ENCODE peak calls at places on chromosomes 11 and 22, in four cellular contexts. L is psoas muscle, G is heart right ventricle, H is lung. Q is an unnamed sample.

GRCh38 chr22:37163618-37164534 is 14.2 kb upstream of the IL2RB start:
- DNase-seq in L (no peak), G (no peak), H (no peak), Q (no peak)

GRCh38 chr11:130451261-130452019 is 3.0 kb downstream of the ADAMTS15 start:
- DNase-seq in L (no peak), G (peak), H (no peak), Q (no peak)

GRCh38 chr11:11463397-11463796 is 110.3 kb upstream of the CSNK2A3 start:
- DNase-seq in L (no peak), G (no peak), H (no peak), Q (no peak)

GRCh38 chr11:68890490-68891231 is 13.0 kb downstream of the MRPL21 start:
- DNase-seq in L (peak), G (peak), H (peak), Q (no peak)

GRCh38 chr22:45757068-45757467 is 85.4 kb downstream of the ATXN10 start:
- DNase-seq in L (no peak), G (no peak), H (peak), Q (peak)

GRCh38 chr22:19743626-19744025 is 17.0 kb upstream of the TBX1 start:
- DNase-seq in L (no peak), G (no peak), H (no peak), Q (no peak)

GRCh38 chr22:30287626-30288413 is 1.5 kb downstream of the CASTOR1 start:
- DNase-seq in L (peak), G (peak), H (peak), Q (peak)

GRCh38 chr22:33886696-33887095 is 33.6 kb downstream of the LARGE1 start:
- DNase-seq in L (no peak), G (no peak), H (no peak), Q (no peak)

GRCh38 chr11:122872046-122872445 is 10.5 kb upstream of the JHY start:
- DNase-seq in L (no peak), G (no peak), H (no peak), Q (no peak)

GRCh38 chr11:44058275-44058674 is 7.8 kb upstream of the ACCS start:
- DNase-seq in L (no peak), G (no peak), H (no peak), Q (no peak)

DNA sequence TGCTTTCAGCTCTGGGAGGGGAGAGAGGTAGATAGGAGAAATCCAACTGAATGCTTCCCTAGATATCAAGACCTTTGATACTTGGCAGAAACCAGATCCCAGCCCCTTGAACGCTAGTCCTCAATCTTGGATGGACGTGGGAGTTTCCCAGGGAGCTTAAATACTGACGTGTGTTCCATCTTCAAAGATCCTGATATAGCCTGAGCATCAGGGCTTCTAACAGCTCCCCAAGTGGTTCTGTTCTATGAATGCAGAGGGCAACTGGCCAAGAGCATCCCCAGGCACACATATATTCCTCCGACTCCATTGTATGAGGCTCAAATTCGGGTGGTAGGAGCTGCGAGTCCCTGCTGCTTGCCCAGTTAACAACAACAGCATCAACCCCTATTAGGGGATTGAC is 8.7 kb upstream of the ACCS start:
- DNase-seq in L (no peak), G (no peak), H (no peak), Q (no peak)
- TF ChIP-seq CTCF in L (no peak), G (no peak), H (no peak), Q (no peak)

GRCh38 chr11:100863080-100863581 is 176.0 kb downstream of the ARHGAP42 start:
- DNase-seq in L (peak), G (no peak), H (no peak), Q (no peak)
- TF ChIP-seq CTCF in L (no peak), G (no peak), H (no peak), Q (no peak)

GRCh38 chr11:17595526-17596309 is 48.7 kb downstream of the OTOG start:
- DNase-seq in L (no peak), G (no peak), H (no peak), Q (no peak)

GRCh38 chr11:17594686-17595192 is 47.7 kb downstream of the OTOG start:
- DNase-seq in L (no peak), G (no peak), H (no peak), Q (peak)

GRCh38 chr11:17596310-17596669 is 49.2 kb downstream of the OTOG start:
- DNase-seq in L (no peak), G (no peak), H (no peak), Q (no peak)

GRCh38 chr11:17591293-17591692 is 44.2 kb downstream of the OTOG start:
- DNase-seq in L (no peak), G (no peak), H (no peak), Q (no peak)

DNA sequence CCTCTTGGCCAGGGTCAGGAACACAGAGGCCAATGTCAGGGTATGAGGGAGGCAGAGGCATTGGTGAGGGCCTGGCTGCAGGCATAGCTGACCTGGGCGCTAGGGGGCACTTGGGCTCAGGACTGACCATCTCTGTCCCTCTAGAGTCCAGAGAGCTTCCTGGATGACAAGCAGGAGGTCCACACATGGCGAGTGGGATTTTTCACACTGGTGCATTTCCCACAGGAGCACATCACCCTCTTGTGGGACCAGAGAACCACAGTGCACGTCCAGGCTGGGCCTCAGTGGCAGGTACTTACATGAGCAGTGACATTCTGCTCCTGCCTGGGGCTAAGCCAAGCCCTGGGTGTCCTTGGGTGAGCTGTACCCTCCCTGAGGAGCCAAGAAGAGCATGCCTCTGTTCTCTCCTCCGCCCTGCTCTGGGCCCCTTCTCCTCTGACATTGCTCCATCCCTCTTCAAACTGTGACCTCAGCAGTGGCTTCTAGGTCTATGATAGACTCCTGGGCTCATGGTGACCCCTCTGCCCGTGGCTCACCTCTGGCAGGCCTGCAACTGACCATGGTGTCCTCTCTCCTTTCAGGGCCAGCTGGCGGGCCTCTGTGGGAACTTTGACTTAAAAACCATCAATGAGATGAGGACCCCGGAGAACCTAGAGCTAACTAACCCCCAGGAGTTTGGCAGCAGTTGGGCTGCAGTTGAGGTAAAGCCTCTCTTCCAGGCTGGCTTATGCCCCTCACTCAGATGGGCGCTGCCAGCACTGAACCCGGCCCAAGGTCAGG is 46.6 kb downstream of the OTOG start:
- DNase-seq in L (no peak), G (no peak), H (no peak), Q (peak)
- TF ChIP-seq CTCF in L (no peak), G (no peak), H (no peak), Q (no peak)

GRCh38 chr22:48513929-48514328 is 1313.7 kb downstream of the BRD1 start:
- DNase-seq in L (no peak), G (no peak), H (no peak), Q (no peak)

GRCh38 chr22:48520207-48520606 is 1307.5 kb downstream of the BRD1 start:
- DNase-seq in L (no peak), G (no peak), H (no peak), Q (no peak)

GRCh38 chr22:48515571-48516200 is 1312.0 kb downstream of the BRD1 start:
- DNase-seq in L (no peak), G (no peak), H (no peak), Q (peak)

GRCh38 chr22:48516571-48516970 is 1311.1 kb downstream of the BRD1 start:
- DNase-seq in L (no peak), G (no peak), H (no peak), Q (peak)

GRCh38 chr22:48517039-48518030 is 1310.3 kb downstream of the BRD1 start:
- DNase-seq in L (no peak), G (no peak), H (no peak), Q (no peak)
- TF ChIP-seq CTCF in L (no peak), G (no peak), H (no peak), Q (no peak)

DNA sequence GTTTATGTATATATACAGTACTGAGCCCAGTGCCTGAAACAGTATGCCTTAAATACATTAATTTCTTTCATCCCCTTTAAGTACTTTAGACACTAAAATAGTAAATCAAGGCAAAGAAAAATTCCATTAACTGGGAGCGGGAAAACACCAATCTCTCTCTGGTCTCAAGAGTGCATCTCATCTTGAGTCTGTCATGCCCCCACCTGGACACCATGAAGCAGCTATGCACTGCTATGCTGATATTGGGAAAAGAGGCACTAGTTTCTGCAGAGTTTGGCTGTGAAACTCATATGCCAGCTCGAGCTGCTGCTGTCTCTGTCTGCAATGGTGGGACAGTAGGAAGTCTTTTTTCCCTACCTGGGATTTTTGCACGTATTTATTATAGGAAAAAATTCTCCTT is 754.4 kb upstream of the RAG2 start:
- DNase-seq in L (no peak), G (no peak), H (no peak), Q (no peak)
- TF ChIP-seq CTCF in L (no peak), G (no peak), H (no peak), Q (no peak)

GRCh38 chr11:24386551-24387404 is 110.1 kb upstream of the LUZP2 start:
- DNase-seq in L (no peak), G (no peak), H (no peak), Q (no peak)
- TF ChIP-seq CTCF in L (no peak), G (peak), H (no peak), Q (no peak)

GRCh38 chr11:29518389-29519174 is 498.2 kb downstream of the KCNA4 start:
- DNase-seq in L (no peak), G (no peak), H (no peak), Q (no peak)
- TF ChIP-seq CTCF in L (no peak), G (peak), H (no peak), Q (no peak)

DNA sequence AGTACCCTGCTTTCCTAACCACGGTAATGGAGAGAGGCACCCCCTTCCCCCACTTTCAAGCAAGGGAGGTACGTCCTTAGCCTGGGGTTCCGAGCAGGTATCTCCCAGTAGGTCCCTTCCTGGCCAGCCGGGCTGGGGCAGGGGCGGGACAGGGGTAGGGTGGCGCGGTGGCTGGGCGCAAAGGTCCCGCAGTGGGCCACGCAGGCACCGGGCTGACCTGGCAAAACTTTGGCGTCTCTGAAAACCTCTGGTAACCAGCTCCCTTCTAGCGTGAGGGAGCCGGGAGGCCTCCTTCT is 323 bp upstream of the P2RY2 start:
- DNase-seq in L (no peak), G (no peak), H (no peak), Q (no peak)
- TF ChIP-seq CTCF in L (no peak), G (no peak), H (no peak), Q (no peak)

DNA sequence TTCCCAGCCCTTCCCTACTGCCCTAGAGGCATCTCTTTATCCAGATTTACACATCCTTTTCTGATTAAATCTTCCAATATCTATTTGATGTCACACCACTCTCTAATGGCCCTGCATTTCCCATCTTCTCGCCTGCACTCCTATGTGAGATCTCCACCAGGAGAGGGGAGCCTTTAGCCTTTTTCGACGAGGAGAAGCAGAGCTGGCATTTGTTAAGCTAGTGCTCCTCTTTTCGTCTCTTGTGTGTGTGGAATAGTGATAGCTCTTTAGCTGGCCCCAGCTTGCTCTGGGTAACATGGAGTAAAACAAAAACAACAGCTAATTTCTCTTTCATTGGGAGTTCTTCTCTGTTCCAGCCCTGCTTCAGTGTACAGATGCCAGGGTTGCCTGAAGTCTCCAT is 536.5 kb downstream of the NTM start:
- DNase-seq in L (no peak), G (no peak), H (no peak), Q (no peak)
- TF ChIP-seq CTCF in L (no peak), G (no peak), H (no peak), Q (no peak)

GRCh38 chr11:133809525-133810178 is 35.7 kb downstream of the SPATA19 start:
- DNase-seq in L (no peak), G (no peak), H (no peak), Q (no peak)
- TF ChIP-seq CTCF in L (no peak), G (no peak), H (no peak), Q (no peak)

Q was measured in pancreas.